ENCODE peak calls at places on chromosomes 11 and 22, in seven cellular contexts. One of them, this sample, is unnamed.
A peak's percentile ranks its signal among the peaks of the same experiment; 100 is the strongest.

GRCh38 chr22:20606041-20606783 is 98.8 kb downstream of the MED15 start:
- DNase-seq in AG04449: no peak
- DNase-seq in AML-193: peak; percentile 22
- DNase-seq in NCI-H524: peak; percentile 71
- DNase-seq in activated T-helper 1 cell treated with anti-CD3 and anti-CD28 coated beads, Interleukin-12 subunit alpha, Interleukin-12 subunit beta, Interleukin-2, Interleukin-4 antibody, amounts not matched to agents 30 ng/mL and 10 ng/mL and 1 ng/mL, durations not matched to agents 14 hours and 24 hours and 36 hours: peak; percentile 42
- DNase-seq in uterus: no peak
- DNase-seq in upper lobe of right lung: peak; percentile 92
- DNase-seq in this sample: peak; percentile 88

GRCh38 chr11:128411149-128411548 is 176.2 kb downstream of the ETS1 start:
- DNase-seq in AML-193: no peak
- DNase-seq in AG04449: no peak
- DNase-seq in upper lobe of right lung: no peak
- DNase-seq in activated T-helper 1 cell treated with anti-CD3 and anti-CD28 coated beads, Interleukin-12 subunit alpha, Interleukin-12 subunit beta, Interleukin-2, Interleukin-4 antibody, amounts not matched to agents 30 ng/mL and 10 ng/mL and 1 ng/mL, durations not matched to agents 14 hours and 24 hours and 36 hours: no peak
- DNase-seq in NCI-H524: no peak
- DNase-seq in uterus: no peak
- DNase-seq in this sample: no peak

GRCh38 chr11:6979365-6979764 is 40.8 kb downstream of the ZNF214 start:
- DNase-seq in AML-193: no peak
- DNase-seq in uterus: no peak
- DNase-seq in NCI-H524: no peak
- DNase-seq in AG04449: no peak
- DNase-seq in upper lobe of right lung: no peak
- DNase-seq in activated T-helper 1 cell treated with anti-CD3 and anti-CD28 coated beads, Interleukin-12 subunit alpha, Interleukin-12 subunit beta, Interleukin-2, Interleukin-4 antibody, amounts not matched to agents 30 ng/mL and 10 ng/mL and 1 ng/mL, durations not matched to agents 14 hours and 24 hours and 36 hours: no peak
- DNase-seq in this sample: no peak

GRCh38 chr22:24768537-24769374 is 5.8 kb downstream of the PIWIL3 start:
- DNase-seq in activated T-helper 1 cell treated with anti-CD3 and anti-CD28 coated beads, Interleukin-12 subunit alpha, Interleukin-12 subunit beta, Interleukin-2, Interleukin-4 antibody, amounts not matched to agents 30 ng/mL and 10 ng/mL and 1 ng/mL, durations not matched to agents 14 hours and 24 hours and 36 hours: peak; percentile 13
- DNase-seq in AG04449: peak; percentile 0
- DNase-seq in NCI-H524: peak; percentile 90
- DNase-seq in AML-193: peak; percentile 37
- DNase-seq in upper lobe of right lung: no peak
- DNase-seq in uterus: peak; percentile 31
- DNase-seq in this sample: peak; percentile 82

GRCh38 chr11:26268980-26269660 is 62.8 kb upstream of the ANO3 start:
- DNase-seq in AG04449: no peak
- DNase-seq in activated T-helper 1 cell treated with anti-CD3 and anti-CD28 coated beads, Interleukin-12 subunit alpha, Interleukin-12 subunit beta, Interleukin-2, Interleukin-4 antibody, amounts not matched to agents 30 ng/mL and 10 ng/mL and 1 ng/mL, durations not matched to agents 14 hours and 24 hours and 36 hours: no peak
- DNase-seq in upper lobe of right lung: no peak
- DNase-seq in NCI-H524: no peak
- DNase-seq in uterus: no peak
- DNase-seq in AML-193: no peak
- DNase-seq in this sample: no peak

GRCh38 chr11:3781423-3781822 is 15.9 kb downstream of the NUP98 start:
- DNase-seq in NCI-H524: no peak
- DNase-seq in activated T-helper 1 cell treated with anti-CD3 and anti-CD28 coated beads, Interleukin-12 subunit alpha, Interleukin-12 subunit beta, Interleukin-2, Interleukin-4 antibody, amounts not matched to agents 30 ng/mL and 10 ng/mL and 1 ng/mL, durations not matched to agents 14 hours and 24 hours and 36 hours: no peak
- DNase-seq in uterus: no peak
- DNase-seq in AML-193: peak; percentile 78
- DNase-seq in AG04449: no peak
- DNase-seq in upper lobe of right lung: no peak
- DNase-seq in this sample: no peak

GRCh38 chr11:74322667-74323066 is 11.2 kb upstream of the P4HA3 start:
- DNase-seq in AML-193: no peak
- DNase-seq in uterus: no peak
- DNase-seq in NCI-H524: no peak
- DNase-seq in upper lobe of right lung: no peak
- DNase-seq in AG04449: no peak
- DNase-seq in activated T-helper 1 cell treated with anti-CD3 and anti-CD28 coated beads, Interleukin-12 subunit alpha, Interleukin-12 subunit beta, Interleukin-2, Interleukin-4 antibody, amounts not matched to agents 30 ng/mL and 10 ng/mL and 1 ng/mL, durations not matched to agents 14 hours and 24 hours and 36 hours: no peak
- DNase-seq in this sample: no peak

GRCh38 chr11:46392421-46393230 is 1.1 kb upstream of the CHRM4 start:
- DNase-seq in activated T-helper 1 cell treated with anti-CD3 and anti-CD28 coated beads, Interleukin-12 subunit alpha, Interleukin-12 subunit beta, Interleukin-2, Interleukin-4 antibody, amounts not matched to agents 30 ng/mL and 10 ng/mL and 1 ng/mL, durations not matched to agents 14 hours and 24 hours and 36 hours: peak; percentile 79
- DNase-seq in uterus: peak; percentile 68
- DNase-seq in upper lobe of right lung: peak; percentile 93
- DNase-seq in NCI-H524: peak; percentile 26
- DNase-seq in AG04449: no peak
- DNase-seq in AML-193: peak; percentile 36
- DNase-seq in this sample: peak; percentile 66

GRCh38 chr11:35073691-35074382 is 65.1 kb upstream of the CD44 start:
- DNase-seq in AG04449: no peak
- DNase-seq in NCI-H524: no peak
- DNase-seq in AML-193: no peak
- DNase-seq in upper lobe of right lung: no peak
- DNase-seq in activated T-helper 1 cell treated with anti-CD3 and anti-CD28 coated beads, Interleukin-12 subunit alpha, Interleukin-12 subunit beta, Interleukin-2, Interleukin-4 antibody, amounts not matched to agents 30 ng/mL and 10 ng/mL and 1 ng/mL, durations not matched to agents 14 hours and 24 hours and 36 hours: no peak
- DNase-seq in uterus: no peak
- DNase-seq in this sample: no peak

GRCh38 chr11:69812927-69813326 is 6.3 kb downstream of the FGF3 start:
- DNase-seq in activated T-helper 1 cell treated with anti-CD3 and anti-CD28 coated beads, Interleukin-12 subunit alpha, Interleukin-12 subunit beta, Interleukin-2, Interleukin-4 antibody, amounts not matched to agents 30 ng/mL and 10 ng/mL and 1 ng/mL, durations not matched to agents 14 hours and 24 hours and 36 hours: no peak
- DNase-seq in uterus: no peak
- DNase-seq in NCI-H524: peak; percentile 40
- DNase-seq in upper lobe of right lung: no peak
- DNase-seq in AML-193: no peak
- DNase-seq in AG04449: no peak
- DNase-seq in this sample: no peak

GRCh38 chr22:31155425-31155824 is 4.6 kb upstream of the RNF185 start:
- DNase-seq in AG04449: peak; percentile 23
- DNase-seq in uterus: no peak
- DNase-seq in activated T-helper 1 cell treated with anti-CD3 and anti-CD28 coated beads, Interleukin-12 subunit alpha, Interleukin-12 subunit beta, Interleukin-2, Interleukin-4 antibody, amounts not matched to agents 30 ng/mL and 10 ng/mL and 1 ng/mL, durations not matched to agents 14 hours and 24 hours and 36 hours: no peak
- DNase-seq in upper lobe of right lung: no peak
- DNase-seq in AML-193: no peak
- DNase-seq in NCI-H524: no peak
- DNase-seq in this sample: no peak

GRCh38 chr11:8289426-8290047 is 25.9 kb upstream of the LMO1 start:
- DNase-seq in AG04449: no peak
- DNase-seq in upper lobe of right lung: no peak
- DNase-seq in uterus: no peak
- DNase-seq in NCI-H524: peak; percentile 96
- DNase-seq in AML-193: no peak
- DNase-seq in activated T-helper 1 cell treated with anti-CD3 and anti-CD28 coated beads, Interleukin-12 subunit alpha, Interleukin-12 subunit beta, Interleukin-2, Interleukin-4 antibody, amounts not matched to agents 30 ng/mL and 10 ng/mL and 1 ng/mL, durations not matched to agents 14 hours and 24 hours and 36 hours: no peak
- DNase-seq in this sample: peak; percentile 63

This sample was measured in NCI-H2171 treated with DMSO at 0.1 percent for 48 hours.